ENCODE peak calls at places on chromosomes 4 and X, in nine cellular contexts. W is neural crest cell; X is GM12865; H is glutamatergic neuron; U is nephron progenitor cell; A is choroid plexus epithelial cell; T is esophagus squamous epithelium; M is CD4-positive, alpha-beta T cell; Q is fibroblast of pulmonary artery. K is an unnamed sample.

GRCh38 chr4:145954924-145955339 is 16.3 kb upstream of the ZNF827 start:
- DNase-seq in W (no peak), X (no peak), H (no peak), U (no peak), A (peak), T (no peak), M (no peak), Q (peak), K (no peak)

GRCh38 chrX:17788956-17789562 is 51.8 kb downstream of the SCML1 start:
- DNase-seq in W (no peak), X (no peak), H (no peak), U (no peak), A (no peak), T (no peak), M (no peak), Q (no peak), K (no peak)

GRCh38 chrX:55057691-55058249 is 17.1 kb upstream of the PAGE2B start:
- DNase-seq in W (peak), X (peak), H (peak), U (peak), A (peak), T (no peak), M (no peak), Q (peak), K (no peak)

GRCh38 chrX:139881572-139881971 is 51.3 kb downstream of the ATP11C start:
- DNase-seq in W (no peak), X (no peak), H (no peak), U (no peak), A (peak), T (no peak), M (no peak), Q (peak), K (no peak)

GRCh38 chr4:105572296-105572695 is 19.9 kb downstream of the ARHGEF38 start:
- DNase-seq in W (no peak), X (no peak), H (no peak), U (no peak), A (no peak), T (no peak), M (no peak), Q (no peak), K (no peak)

GRCh38 chr4:15779336-15779735 is 1.2 kb downstream of the CD38 start:
- DNase-seq in W (peak), X (no peak), H (peak), U (peak), A (peak), T (no peak), M (no peak), Q (peak), K (no peak)

GRCh38 chr4:74623041-74623440 is 171.3 kb downstream of the BTC start:
- DNase-seq in W (no peak), X (peak), H (no peak), U (peak), A (peak), T (no peak), M (no peak), Q (peak), K (no peak)

GRCh38 chr4:40046311-40046980 is 10.2 kb upstream of the N4BP2 start:
- DNase-seq in W (no peak), X (no peak), H (no peak), U (no peak), A (peak), T (no peak), M (no peak), Q (peak), K (no peak)

GRCh38 chr4:94453534-94453963 is 1.8 kb downstream of the PDLIM5 start:
- DNase-seq in W (no peak), X (no peak), H (no peak), U (no peak), A (no peak), T (no peak), M (no peak), Q (no peak), K (no peak)

GRCh38 chrX:117010243-117010642 is 547.5 kb upstream of the CT83 start:
- DNase-seq in W (no peak), X (no peak), H (no peak), U (no peak), A (no peak), T (no peak), M (no peak), Q (no peak), K (no peak)

GRCh38 chr4:48454591-48454990 is 28.6 kb upstream of the SLC10A4 start:
- DNase-seq in W (no peak), X (no peak), H (no peak), U (no peak), A (no peak), T (no peak), M (no peak), Q (no peak), K (no peak)

GRCh38 chr4:7422898-7423180 is 11.9 kb downstream of the PSAPL1 start:
- DNase-seq in W (no peak), X (no peak), H (no peak), U (no peak), A (no peak), T (no peak), M (no peak), Q (no peak), K (no peak)

GRCh38 chrX:110646386-110646785 is 149.2 kb downstream of the CHRDL1 start:
- DNase-seq in W (no peak), X (no peak), H (no peak), U (no peak), A (no peak), T (no peak), M (no peak), Q (no peak), K (no peak)

GRCh38 chr4:92035666-92036065 is 268.1 kb upstream of the GRID2 start:
- DNase-seq in W (no peak), X (peak), H (no peak), U (no peak), A (no peak), T (no peak), M (no peak), Q (no peak), K (no peak)

GRCh38 chr4:108172231-108172779 is 3.6 kb upstream of the LEF1 start:
- DNase-seq in W (peak), X (peak), H (peak), U (peak), A (no peak), T (no peak), M (peak), Q (no peak), K (peak)

GRCh38 chr4:98613453-98614075 is 44.8 kb downstream of the TSPAN5 start:
- DNase-seq in W (no peak), X (no peak), H (no peak), U (no peak), A (no peak), T (no peak), M (no peak), Q (no peak), K (no peak)

GRCh38 chr4:15778191-15778741 is at the start of gene CD38:
- DNase-seq in W (peak), X (peak), H (peak), U (peak), A (peak), T (no peak), M (no peak), Q (no peak), K (peak)

GRCh38 chrX:22206781-22207180 is 65.9 kb upstream of the CBLL2 start:
- DNase-seq in W (no peak), X (no peak), H (no peak), U (no peak), A (no peak), T (no peak), M (no peak), Q (no peak), K (no peak)

GRCh38 chrX:12411831-12412230 is 273.6 kb downstream of the FRMPD4 start:
- DNase-seq in W (no peak), X (no peak), H (no peak), U (no peak), A (no peak), T (no peak), M (no peak), Q (peak), K (no peak)

GRCh38 chrX:153486163-153486562 is 8.6 kb upstream of the BGN start:
- DNase-seq in W (no peak), X (no peak), H (no peak), U (no peak), A (no peak), T (no peak), M (no peak), Q (no peak), K (no peak)

GRCh38 chr4:186192068-186192751 is 843 bp downstream of the CYP4V2 start:
- DNase-seq in W (no peak), X (peak), H (peak), U (peak), A (peak), T (no peak), M (no peak), Q (peak), K (no peak)

GRCh38 chr4:4864940-4865704 is 5.7 kb downstream of the MSX1 start:
- DNase-seq in W (no peak), X (no peak), H (no peak), U (no peak), A (no peak), T (no peak), M (no peak), Q (no peak), K (no peak)

GRCh38 chrX:39580043-39580442 is 517.7 kb downstream of the BCOR start:
- DNase-seq in W (no peak), X (no peak), H (no peak), U (no peak), A (no peak), T (no peak), M (no peak), Q (no peak), K (no peak)

GRCh38 chr4:153025402-153025801 is 89.3 kb downstream of the FHDC1 start:
- DNase-seq in W (no peak), X (no peak), H (no peak), U (no peak), A (no peak), T (no peak), M (no peak), Q (no peak), K (no peak)
- TF ChIP-seq CTCF in W (no peak), X (no peak), H (no peak), U (no peak), A (no peak), T (no peak), M (no peak), Q (no peak), K (no peak)

GRCh38 chr4:61739899-61740298 is 539.8 kb downstream of the ADGRL3 start:
- DNase-seq in W (no peak), X (no peak), H (no peak), U (no peak), A (no peak), T (no peak), M (no peak), Q (no peak), K (no peak)

DNA sequence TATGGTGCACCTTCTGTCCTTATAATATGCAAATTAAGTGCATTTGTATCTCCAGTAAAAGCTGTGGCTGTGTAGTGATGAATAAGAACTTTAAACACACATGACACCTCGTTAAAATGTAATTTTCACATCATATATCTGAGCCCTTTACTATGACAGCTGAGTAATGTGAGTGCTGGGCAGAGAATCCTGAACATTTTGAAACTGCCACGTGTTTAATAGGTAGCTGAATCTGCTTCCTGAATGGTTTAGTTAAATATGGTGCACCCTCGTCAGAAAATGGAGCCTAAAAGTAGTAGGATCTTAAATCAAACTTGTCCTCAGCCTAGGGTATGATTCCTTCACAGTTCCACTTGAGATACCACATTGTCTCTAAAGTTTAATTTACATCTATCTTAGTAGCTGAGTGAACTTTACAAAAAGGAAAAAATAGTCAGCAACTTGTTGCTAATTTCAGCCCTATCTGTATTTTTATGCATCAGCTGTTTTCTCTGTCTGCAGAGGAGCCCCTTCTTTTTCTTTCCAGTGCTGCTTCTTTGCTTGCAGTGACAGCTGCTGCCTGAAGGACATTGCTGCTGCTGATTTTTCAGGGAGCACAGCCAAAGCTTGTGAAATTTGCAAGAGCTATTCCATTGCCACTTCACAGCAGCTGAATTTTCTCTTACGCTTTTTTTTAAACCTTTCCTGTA is 541.0 kb downstream of the ADGRL3 start:
- DNase-seq in W (no peak), X (no peak), H (no peak), U (no peak), A (peak), T (no peak), M (no peak), Q (peak), K (no peak)
- TF ChIP-seq CTCF in W (no peak), X (no peak), H (peak), U (peak), A (peak), T (no peak), M (no peak), Q (peak), K (no peak)

DNA sequence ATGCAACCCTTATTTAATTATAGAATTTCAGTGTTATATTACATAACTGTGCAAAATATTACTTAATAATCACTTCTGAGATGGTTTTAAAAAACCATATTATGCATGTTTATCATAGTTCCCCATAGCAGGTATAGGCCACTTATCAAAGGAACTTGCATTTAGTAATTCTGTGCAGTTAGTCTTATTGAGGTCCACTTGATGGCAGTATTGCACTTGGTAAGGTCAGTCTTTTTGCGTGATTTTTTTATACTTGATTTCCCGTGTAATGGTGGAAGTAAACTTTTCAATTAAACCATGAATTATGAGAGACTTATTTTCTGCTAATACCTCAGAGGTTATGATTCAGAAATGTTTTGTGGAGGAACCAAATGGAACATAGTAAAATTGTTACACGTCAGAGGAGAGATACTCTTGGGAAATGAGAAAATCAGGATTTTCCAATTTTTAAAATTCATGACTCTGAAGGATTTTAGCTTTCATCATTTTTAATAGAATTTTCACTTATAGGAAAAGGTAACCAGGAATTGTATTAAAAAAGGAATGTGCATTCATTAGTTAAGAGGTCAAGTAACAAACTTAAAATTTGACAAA is 230.0 kb downstream of the CCSER1 start:
- DNase-seq in W (no peak), X (peak), H (no peak), U (no peak), A (peak), T (no peak), M (no peak), Q (peak), K (no peak)
- TF ChIP-seq CTCF in W (peak), X (peak), H (peak), U (peak), A (peak), T (peak), M (no peak), Q (peak), K (no peak)

GRCh38 chr4:2462992-2463762 is 5.7 kb upstream of the RNF4 start:
- DNase-seq in W (no peak), X (no peak), H (no peak), U (no peak), A (no peak), T (no peak), M (no peak), Q (no peak), K (no peak)
- TF ChIP-seq CTCF in W (no peak), X (no peak), H (no peak), U (no peak), A (no peak), T (no peak), M (no peak), Q (no peak), K (no peak)

DNA sequence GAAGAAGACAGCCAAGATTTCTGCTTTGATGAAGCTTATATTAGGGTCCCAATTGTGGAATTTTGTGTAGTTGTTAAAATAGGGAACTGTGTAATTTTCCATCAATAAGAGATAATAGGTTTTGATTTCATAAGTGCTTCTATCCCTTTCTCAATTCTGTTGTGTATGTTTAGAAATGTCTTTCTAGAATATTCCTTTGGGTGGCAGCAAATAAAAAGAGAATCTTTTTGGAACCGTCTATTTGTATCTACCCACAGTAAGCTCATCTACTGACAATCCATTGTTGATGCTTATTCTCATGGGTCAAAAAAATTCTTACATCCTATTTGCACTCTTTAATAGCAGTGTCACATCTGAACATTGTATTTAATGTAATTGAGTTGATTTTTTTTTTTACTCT is 61.7 kb downstream of the TMA16 start:
- DNase-seq in W (no peak), X (peak), H (no peak), U (no peak), A (peak), T (no peak), M (no peak), Q (no peak), K (no peak)
- TF ChIP-seq CTCF in W (peak), X (no peak), H (no peak), U (no peak), A (peak), T (no peak), M (peak), Q (no peak), K (no peak)

GRCh38 chr4:163991268-163991667 is 496.8 kb downstream of the TMA16 start:
- DNase-seq in W (no peak), X (no peak), H (no peak), U (no peak), A (no peak), T (no peak), M (no peak), Q (no peak), K (no peak)
- TF ChIP-seq CTCF in W (no peak), X (no peak), H (no peak), U (no peak), A (no peak), T (no peak), M (no peak), Q (no peak), K (no peak)

GRCh38 chrX:103687696-103688191 is 1.2 kb upstream of the MORF4L2 start:
- DNase-seq in W (peak), X (peak), H (peak), U (peak), A (peak), T (no peak), M (peak), Q (peak), K (peak)
- TF ChIP-seq CTCF in W (peak), X (peak), H (peak), U (peak), A (peak), T (no peak), M (peak), Q (peak), K (no peak)

DNA sequence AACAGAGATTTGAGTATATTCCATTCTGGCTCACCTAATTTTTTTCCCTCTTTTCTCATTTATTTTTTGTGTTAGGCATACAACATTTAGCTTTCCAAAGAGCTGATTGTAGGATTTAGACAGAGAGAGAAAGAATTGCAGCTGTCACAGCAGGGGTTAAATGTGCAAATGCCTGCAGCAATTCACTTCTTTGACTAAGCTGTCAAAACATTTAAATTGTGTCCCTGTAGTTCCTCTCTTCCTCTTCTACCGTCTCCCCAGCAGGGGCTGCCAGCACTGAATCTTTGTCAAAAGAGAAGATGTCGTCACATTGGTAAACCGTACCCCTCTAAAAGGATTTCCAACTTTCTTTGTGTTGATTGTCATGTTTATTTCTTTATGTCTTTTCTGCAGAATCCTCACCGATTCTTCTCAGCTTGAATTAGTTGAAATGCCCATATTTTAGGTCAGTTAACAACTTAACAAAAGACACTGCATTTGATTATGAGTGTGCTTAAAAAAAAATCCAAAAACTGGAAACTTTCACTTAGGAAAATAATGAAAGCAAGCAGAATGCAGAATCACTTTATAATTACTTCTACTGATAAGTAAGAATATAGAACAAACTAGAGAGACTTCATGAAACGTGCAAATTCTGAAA is 111.1 kb upstream of the PTPN13 start:
- DNase-seq in W (peak), X (no peak), H (peak), U (peak), A (peak), T (no peak), M (no peak), Q (no peak), K (no peak)
- TF ChIP-seq CTCF in W (peak), X (no peak), H (peak), U (peak), A (peak), T (no peak), M (no peak), Q (peak), K (no peak)

GRCh38 chr4:78143634-78144033 is 86.5 kb downstream of the FRAS1 start:
- DNase-seq in W (no peak), X (no peak), H (no peak), U (no peak), A (no peak), T (no peak), M (no peak), Q (no peak), K (no peak)
- TF ChIP-seq CTCF in W (no peak), X (no peak), H (no peak), U (no peak), A (no peak), T (no peak), M (no peak), Q (no peak), K (no peak)